ENCODE peak calls at places on chromosomes 16 and 17, in six cellular contexts. One of them, this sample, is unnamed.

GRCh38 chr16:87765776-87766484 is at the start of gene KLHDC4:
- DNase-seq in sigmoid colon: peak
- DNase-seq in esophagus squamous epithelium: peak
- DNase-seq in stomach: peak
- DNase-seq in testis: peak
- DNase-seq in breast epithelium: peak
- DNase-seq in this sample: peak

GRCh38 chr17:329794-330420 is 22.7 kb downstream of the RPH3AL start:
- DNase-seq in sigmoid colon: peak
- DNase-seq in esophagus squamous epithelium: no peak
- DNase-seq in stomach: no peak
- DNase-seq in testis: no peak
- DNase-seq in breast epithelium: no peak
- DNase-seq in this sample: no peak

GRCh38 chr17:50155115-50155819 is 4.8 kb upstream of the PPP1R9B start:
- DNase-seq in sigmoid colon: no peak
- DNase-seq in esophagus squamous epithelium: no peak
- DNase-seq in stomach: no peak
- DNase-seq in testis: peak
- DNase-seq in breast epithelium: no peak
- DNase-seq in this sample: no peak

GRCh38 chr17:18225562-18226283 is at the start of gene LLGL1:
- DNase-seq in sigmoid colon: no peak
- DNase-seq in esophagus squamous epithelium: no peak
- DNase-seq in stomach: no peak
- DNase-seq in testis: no peak
- DNase-seq in breast epithelium: no peak
- DNase-seq in this sample: peak

GRCh38 chr16:10370096-10370726 is 15.7 kb upstream of the ATF7IP2 start:
- DNase-seq in sigmoid colon: no peak
- DNase-seq in esophagus squamous epithelium: no peak
- DNase-seq in stomach: no peak
- DNase-seq in testis: no peak
- DNase-seq in breast epithelium: no peak
- DNase-seq in this sample: no peak

GRCh38 chr16:56617212-56618085 is 8.1 kb upstream of the MT1E start:
- DNase-seq in sigmoid colon: peak
- DNase-seq in esophagus squamous epithelium: no peak
- DNase-seq in stomach: peak
- DNase-seq in testis: peak
- DNase-seq in breast epithelium: peak
- DNase-seq in this sample: no peak

GRCh38 chr16:66917741-66918140 is 944 bp downstream of the CDH16 start:
- DNase-seq in sigmoid colon: no peak
- DNase-seq in esophagus squamous epithelium: no peak
- DNase-seq in stomach: no peak
- DNase-seq in testis: no peak
- DNase-seq in breast epithelium: no peak
- DNase-seq in this sample: no peak

GRCh38 chr17:269616-270514 is 82.7 kb downstream of the RPH3AL start:
- DNase-seq in sigmoid colon: peak
- DNase-seq in esophagus squamous epithelium: no peak
- DNase-seq in stomach: no peak
- DNase-seq in testis: peak
- DNase-seq in breast epithelium: peak
- DNase-seq in this sample: no peak

GRCh38 chr17:33730131-33730530 is 437.0 kb upstream of the ASIC2 start:
- DNase-seq in sigmoid colon: no peak
- DNase-seq in esophagus squamous epithelium: no peak
- DNase-seq in stomach: no peak
- DNase-seq in testis: no peak
- DNase-seq in breast epithelium: no peak
- DNase-seq in this sample: no peak

GRCh38 chr17:59791603-59792457 is 84.4 kb downstream of the VMP1 start:
- DNase-seq in sigmoid colon: no peak
- DNase-seq in esophagus squamous epithelium: no peak
- DNase-seq in stomach: no peak
- DNase-seq in testis: no peak
- DNase-seq in breast epithelium: no peak
- DNase-seq in this sample: no peak

GRCh38 chr17:18026408-18026776 is 12.6 kb downstream of the ATPAF2 start:
- DNase-seq in sigmoid colon: no peak
- DNase-seq in esophagus squamous epithelium: no peak
- DNase-seq in stomach: no peak
- DNase-seq in testis: peak
- DNase-seq in breast epithelium: no peak
- DNase-seq in this sample: peak

GRCh38 chr16:89357055-89357454 is 133.3 kb downstream of the ANKRD11 start:
- DNase-seq in sigmoid colon: no peak
- DNase-seq in esophagus squamous epithelium: no peak
- DNase-seq in stomach: no peak
- DNase-seq in testis: no peak
- DNase-seq in breast epithelium: no peak
- DNase-seq in this sample: no peak

GRCh38 chr17:79619636-79620206 is 8.9 kb upstream of the RBFOX3 start:
- DNase-seq in sigmoid colon: peak
- DNase-seq in esophagus squamous epithelium: no peak
- DNase-seq in stomach: no peak
- DNase-seq in testis: peak
- DNase-seq in breast epithelium: peak
- DNase-seq in this sample: no peak

GRCh38 chr17:45092932-45093430 is 31.9 kb downstream of the NMT1 start:
- DNase-seq in sigmoid colon: peak
- DNase-seq in esophagus squamous epithelium: no peak
- DNase-seq in stomach: peak
- DNase-seq in testis: peak
- DNase-seq in breast epithelium: peak
- DNase-seq in this sample: peak

GRCh38 chr16:66742409-66742808 is 9.0 kb downstream of the DYNC1LI2 start:
- DNase-seq in sigmoid colon: no peak
- DNase-seq in esophagus squamous epithelium: no peak
- DNase-seq in stomach: no peak
- DNase-seq in testis: no peak
- DNase-seq in breast epithelium: no peak
- DNase-seq in this sample: no peak

GRCh38 chr16:86872833-86873232 is 294.5 kb downstream of the FOXL1 start:
- DNase-seq in sigmoid colon: no peak
- DNase-seq in esophagus squamous epithelium: no peak
- DNase-seq in stomach: no peak
- DNase-seq in testis: no peak
- DNase-seq in breast epithelium: no peak
- DNase-seq in this sample: no peak

GRCh38 chr17:66720027-66720426 is 114.9 kb upstream of the CACNG5 start:
- DNase-seq in sigmoid colon: no peak
- DNase-seq in esophagus squamous epithelium: no peak
- DNase-seq in stomach: no peak
- DNase-seq in testis: no peak
- DNase-seq in breast epithelium: no peak
- DNase-seq in this sample: no peak

GRCh38 chr16:21167360-21167759 is 8.9 kb downstream of the LDAF1 start:
- DNase-seq in sigmoid colon: no peak
- DNase-seq in esophagus squamous epithelium: no peak
- DNase-seq in stomach: no peak
- DNase-seq in testis: no peak
- DNase-seq in breast epithelium: no peak
- DNase-seq in this sample: peak

GRCh38 chr17:72587773-72588511 is 467.1 kb downstream of the SOX9 start:
- DNase-seq in sigmoid colon: no peak
- DNase-seq in esophagus squamous epithelium: no peak
- DNase-seq in stomach: no peak
- DNase-seq in testis: no peak
- DNase-seq in breast epithelium: no peak
- DNase-seq in this sample: peak

GRCh38 chr16:89155851-89156739 is 15.5 kb upstream of the CDH15 start:
- DNase-seq in sigmoid colon: no peak
- DNase-seq in esophagus squamous epithelium: no peak
- DNase-seq in stomach: peak
- DNase-seq in testis: peak
- DNase-seq in breast epithelium: no peak
- DNase-seq in this sample: no peak

GRCh38 chr16:73036074-73036826 is 11.7 kb downstream of the ZFHX3 start:
- DNase-seq in sigmoid colon: no peak
- DNase-seq in esophagus squamous epithelium: no peak
- DNase-seq in stomach: no peak
- DNase-seq in testis: no peak
- DNase-seq in breast epithelium: no peak
- DNase-seq in this sample: no peak

GRCh38 chr17:31054761-31055160 is 40.0 kb upstream of the NF1 start:
- DNase-seq in sigmoid colon: no peak
- DNase-seq in esophagus squamous epithelium: no peak
- DNase-seq in stomach: no peak
- DNase-seq in testis: no peak
- DNase-seq in breast epithelium: no peak
- DNase-seq in this sample: no peak

GRCh38 chr17:9644910-9645751 is at the start of gene USP43:
- DNase-seq in sigmoid colon: no peak
- DNase-seq in esophagus squamous epithelium: no peak
- DNase-seq in stomach: peak
- DNase-seq in testis: peak
- DNase-seq in breast epithelium: peak
- DNase-seq in this sample: peak
- TF ChIP-seq POLR2A in sigmoid colon: no peak
- TF ChIP-seq POLR2A in esophagus squamous epithelium: no peak
- TF ChIP-seq POLR2A in stomach: no peak
- TF ChIP-seq POLR2A in testis: no peak
- TF ChIP-seq POLR2A in breast epithelium: no peak
- TF ChIP-seq POLR2A in this sample: no peak

GRCh38 chr17:7989781-7990655 is 12.4 kb upstream of the GUCY2D start:
- DNase-seq in sigmoid colon: peak
- DNase-seq in esophagus squamous epithelium: peak
- DNase-seq in stomach: peak
- DNase-seq in testis: peak
- DNase-seq in breast epithelium: peak
- DNase-seq in this sample: peak
- TF ChIP-seq POLR2A in sigmoid colon: no peak
- TF ChIP-seq POLR2A in esophagus squamous epithelium: no peak
- TF ChIP-seq POLR2A in stomach: no peak
- TF ChIP-seq POLR2A in testis: no peak
- TF ChIP-seq POLR2A in breast epithelium: no peak
- TF ChIP-seq POLR2A in this sample: no peak

GRCh38 chr16:2537451-2538379 is at the start of gene PDPK1:
- DNase-seq in sigmoid colon: peak
- DNase-seq in esophagus squamous epithelium: no peak
- DNase-seq in stomach: peak
- DNase-seq in testis: peak
- DNase-seq in breast epithelium: peak
- DNase-seq in this sample: peak
- TF ChIP-seq POLR2A in sigmoid colon: no peak
- TF ChIP-seq POLR2A in esophagus squamous epithelium: no peak
- TF ChIP-seq POLR2A in stomach: no peak
- TF ChIP-seq POLR2A in testis: no peak
- TF ChIP-seq POLR2A in breast epithelium: no peak
- TF ChIP-seq POLR2A in this sample: peak

DNA sequence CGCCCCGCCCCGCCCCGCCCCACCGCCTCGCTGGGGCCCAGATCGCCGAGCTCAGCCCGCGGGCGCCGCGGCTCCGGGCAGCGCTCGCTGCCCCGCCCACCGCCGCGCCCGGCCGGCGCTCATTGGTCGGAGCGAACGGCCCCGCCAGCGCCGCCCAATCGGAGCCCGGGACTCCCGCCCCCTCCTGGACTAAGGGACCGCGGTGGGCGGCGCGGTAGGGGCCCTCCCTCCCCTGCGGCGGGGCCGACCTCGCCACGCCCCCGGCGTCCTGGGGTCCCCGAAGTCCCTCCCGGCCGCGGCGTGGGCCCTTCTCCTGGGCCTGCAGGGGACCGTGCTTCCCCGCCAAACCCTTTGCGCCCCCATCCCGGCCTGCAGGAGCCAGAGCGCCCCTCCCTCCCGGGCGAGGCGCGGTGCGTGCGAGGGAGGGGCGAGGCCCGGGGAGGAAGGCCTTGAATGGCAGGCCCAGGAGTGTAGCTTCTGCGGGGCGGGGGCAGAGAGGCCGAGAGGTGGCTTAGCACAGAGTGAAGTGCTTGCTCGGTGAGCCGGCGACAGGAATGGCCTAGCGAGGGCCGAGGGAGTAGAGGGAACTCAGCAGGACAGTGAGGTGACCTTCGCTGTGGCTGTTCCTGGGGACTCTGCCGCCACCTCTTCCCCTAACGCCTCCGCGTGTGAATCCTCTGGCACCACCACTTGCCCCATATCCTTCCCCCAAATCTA is at the start of gene CAMKK1:
- DNase-seq in sigmoid colon: peak
- DNase-seq in esophagus squamous epithelium: no peak
- DNase-seq in stomach: peak
- DNase-seq in testis: peak
- DNase-seq in breast epithelium: peak
- DNase-seq in this sample: peak
- TF ChIP-seq POLR2A in sigmoid colon: no peak
- TF ChIP-seq POLR2A in esophagus squamous epithelium: no peak
- TF ChIP-seq POLR2A in stomach: no peak
- TF ChIP-seq POLR2A in testis: no peak
- TF ChIP-seq POLR2A in breast epithelium: no peak
- TF ChIP-seq POLR2A in this sample: peak

GRCh38 chr17:70797166-70797565 is 627.8 kb downstream of the KCNJ2 start:
- DNase-seq in sigmoid colon: no peak
- DNase-seq in esophagus squamous epithelium: no peak
- DNase-seq in stomach: no peak
- DNase-seq in testis: no peak
- DNase-seq in breast epithelium: no peak
- DNase-seq in this sample: no peak

GRCh38 chr17:70796757-70797156 is 627.4 kb downstream of the KCNJ2 start:
- DNase-seq in sigmoid colon: no peak
- DNase-seq in esophagus squamous epithelium: no peak
- DNase-seq in stomach: no peak
- DNase-seq in testis: no peak
- DNase-seq in breast epithelium: no peak
- DNase-seq in this sample: no peak

GRCh38 chr17:70794757-70795156 is 625.4 kb downstream of the KCNJ2 start:
- DNase-seq in sigmoid colon: no peak
- DNase-seq in esophagus squamous epithelium: no peak
- DNase-seq in stomach: no peak
- DNase-seq in testis: no peak
- DNase-seq in breast epithelium: no peak
- DNase-seq in this sample: no peak

GRCh38 chr17:70791748-70792443 is 622.6 kb downstream of the KCNJ2 start:
- DNase-seq in sigmoid colon: no peak
- DNase-seq in esophagus squamous epithelium: no peak
- DNase-seq in stomach: no peak
- DNase-seq in testis: no peak
- DNase-seq in breast epithelium: no peak
- DNase-seq in this sample: no peak

DNA sequence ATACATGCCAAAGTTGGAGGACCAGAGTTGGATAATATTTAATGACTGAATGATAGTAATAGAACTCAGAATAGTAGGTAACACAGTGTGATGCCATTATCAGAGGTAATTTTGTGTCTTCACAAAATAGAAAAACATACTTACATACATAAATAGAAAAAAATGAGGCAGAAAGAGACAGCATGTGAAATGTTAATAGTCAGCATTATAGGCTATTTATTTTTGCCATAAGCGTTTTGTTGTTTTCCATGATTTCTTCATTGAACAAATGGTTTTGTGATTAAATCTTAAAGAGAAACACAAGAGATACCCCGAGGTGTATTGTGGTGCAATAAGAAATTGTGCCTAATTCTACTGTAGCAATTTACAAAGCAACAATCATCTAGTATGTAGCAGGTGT is 626.3 kb downstream of the KCNJ2 start:
- DNase-seq in sigmoid colon: no peak
- DNase-seq in esophagus squamous epithelium: no peak
- DNase-seq in stomach: no peak
- DNase-seq in testis: no peak
- DNase-seq in breast epithelium: no peak
- DNase-seq in this sample: no peak
- TF ChIP-seq POLR2A in sigmoid colon: no peak
- TF ChIP-seq POLR2A in esophagus squamous epithelium: no peak
- TF ChIP-seq POLR2A in stomach: no peak
- TF ChIP-seq POLR2A in testis: no peak
- TF ChIP-seq POLR2A in breast epithelium: no peak
- TF ChIP-seq POLR2A in this sample: no peak

This sample was measured in H54.